ENCODE peak calls at places on chromosomes 13 and 19, in six cellular contexts. G, T, F, K, E and M are unnamed samples.

GRCh38 chr13:65744761-65745160 is 1485.4 kb downstream of the PCDH9 start:
- DNase-seq in G (peak), T (no peak), F (peak), K (no peak), E (no peak), M (no peak)

GRCh38 chr19:50703915-50704548 is 15.6 kb downstream of the SHANK1 start:
- DNase-seq in G (no peak), T (no peak), F (no peak), K (peak), E (no peak), M (peak)

GRCh38 chr13:41053384-41053826 is 7.9 kb upstream of the WBP4 start:
- DNase-seq in G (peak), T (no peak), F (peak), K (no peak), E (no peak), M (peak)

GRCh38 chr19:2561895-2562294 is 86.0 kb downstream of the GADD45B start:
- DNase-seq in G (no peak), T (no peak), F (no peak), K (peak), E (peak), M (peak)

GRCh38 chr19:38644719-38645118 is 2.7 kb upstream of the ACTN4 start:
- DNase-seq in G (no peak), T (no peak), F (no peak), K (peak), E (no peak), M (no peak)

GRCh38 chr13:93753639-93754038 is 527.0 kb downstream of the GPC6 start:
- DNase-seq in G (no peak), T (no peak), F (no peak), K (no peak), E (no peak), M (no peak)

GRCh38 chr13:107612376-107612775 is 603.0 kb downstream of the LIG4 start:
- DNase-seq in G (no peak), T (no peak), F (no peak), K (no peak), E (no peak), M (no peak)

GRCh38 chr19:12603714-12604113 is 6.9 kb downstream of the ZNF490 start:
- DNase-seq in G (no peak), T (no peak), F (no peak), K (no peak), E (peak), M (no peak)

GRCh38 chr13:32142956-32143375 is 111.4 kb downstream of the FRY start:
- DNase-seq in G (peak), T (no peak), F (peak), K (peak), E (no peak), M (peak)

GRCh38 chr19:39497850-39498261 is 891 bp upstream of the DLL3 start:
- DNase-seq in G (peak), T (peak), F (peak), K (peak), E (peak), M (peak)

GRCh38 chr19:52896431-52897148 is 845 bp downstream of the ZNF320 start:
- DNase-seq in G (peak), T (peak), F (peak), K (peak), E (peak), M (no peak)

GRCh38 chr13:102968572-102969228 is 97.5 kb downstream of the SLC10A2 start:
- DNase-seq in G (no peak), T (no peak), F (no peak), K (no peak), E (no peak), M (no peak)

GRCh38 chr13:50365683-50366391 is 350.6 kb downstream of the KCNRG start:
- DNase-seq in G (no peak), T (peak), F (no peak), K (no peak), E (no peak), M (peak)

GRCh38 chr13:53301449-53301848 is 272.8 kb downstream of the OLFM4 start:
- DNase-seq in G (no peak), T (no peak), F (no peak), K (no peak), E (no peak), M (no peak)

GRCh38 chr13:46751811-46752635 is 44.9 kb downstream of the ESD start:
- DNase-seq in G (peak), T (no peak), F (peak), K (no peak), E (peak), M (peak)

GRCh38 chr19:40360020-40360686 is 11.7 kb downstream of the PLD3 start:
- DNase-seq in G (no peak), T (no peak), F (no peak), K (no peak), E (no peak), M (no peak)

GRCh38 chr19:1162404-1163282 is 11.4 kb downstream of the SBNO2 start:
- DNase-seq in G (no peak), T (no peak), F (no peak), K (no peak), E (no peak), M (peak)

GRCh38 chr19:6849876-6850275 is 37.5 kb upstream of the ADGRE1 start:
- DNase-seq in G (no peak), T (no peak), F (no peak), K (no peak), E (no peak), M (no peak)

GRCh38 chr19:51783373-51783772 is 11.6 kb upstream of the FPR3 start:
- DNase-seq in G (peak), T (no peak), F (peak), K (peak), E (no peak), M (peak)

GRCh38 chr13:27982361-27982760 is 6.1 kb downstream of the URAD start:
- DNase-seq in G (no peak), T (no peak), F (no peak), K (no peak), E (no peak), M (no peak)
- TF ChIP-seq CTCF in G (no peak), T (no peak), F (no peak), K (no peak), E (no peak), M (no peak)

DNA sequence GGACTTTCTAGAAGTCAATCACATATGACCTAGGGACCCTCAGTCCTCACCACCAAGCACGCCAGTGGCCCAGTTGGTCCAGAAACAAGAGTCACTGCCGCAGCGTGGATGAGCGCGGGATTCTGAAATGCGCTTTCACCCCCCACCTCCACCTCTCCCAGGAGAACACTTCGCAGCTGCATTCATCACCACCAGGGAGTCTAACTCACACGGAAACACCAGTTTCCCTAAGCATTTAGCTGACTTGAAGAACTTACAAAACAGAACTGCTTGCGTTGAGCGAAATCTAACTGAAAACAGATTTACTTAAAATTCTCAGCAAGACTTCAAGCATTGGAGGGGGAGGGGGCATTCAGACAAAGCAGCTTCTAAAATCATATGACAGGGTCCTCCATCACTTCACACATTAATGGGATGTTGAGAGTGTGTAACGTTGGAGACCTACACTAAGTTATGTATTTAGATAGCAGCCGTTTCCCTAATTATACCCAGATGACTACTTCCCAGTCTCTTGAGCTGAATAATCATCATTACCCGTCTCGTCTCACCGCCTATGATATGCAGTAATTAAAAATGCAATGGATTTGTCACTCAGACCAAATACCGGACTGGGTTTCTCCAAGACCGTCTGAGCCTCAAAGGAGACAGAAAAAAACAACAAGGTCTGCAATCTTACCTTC is 258.3 kb upstream of the IRS2 start:
- DNase-seq in G (peak), T (no peak), F (peak), K (peak), E (no peak), M (no peak)
- TF ChIP-seq CTCF in G (peak), T (no peak), F (peak), K (peak), E (no peak), M (no peak)

GRCh38 chr19:16778796-16779411 is 50.3 kb upstream of the SIN3B start:
- DNase-seq in G (peak), T (peak), F (peak), K (peak), E (peak), M (peak)
- TF ChIP-seq CTCF in G (peak), T (no peak), F (peak), K (peak), E (peak), M (peak)

GRCh38 chr19:35555301-35556005 is 8.0 kb downstream of the ATP4A start:
- DNase-seq in G (peak), T (no peak), F (peak), K (peak), E (no peak), M (peak)
- TF ChIP-seq CTCF in G (peak), T (no peak), F (peak), K (peak), E (peak), M (no peak)